ENCODE peak calls at places on chromosomes 11 and 22, in seven cellular contexts. One of them, this sample, is unnamed.

GRCh38 chr22:41302016-41302767 is 867 bp downstream of the ZC3H7B start:
- DNase-seq in endothelial cell of umbilical vein: no peak
- DNase-seq in HFFc6: no peak
- DNase-seq in RWPE1: no peak
- DNase-seq in natural killer cell: peak; percentile 20
- DNase-seq in tibial nerve: no peak
- DNase-seq in PC-9: no peak
- DNase-seq in this sample: peak; percentile 75

GRCh38 chr11:111632798-111633197 is 30.5 kb downstream of the SIK2 start:
- DNase-seq in endothelial cell of umbilical vein: no peak
- DNase-seq in tibial nerve: no peak
- DNase-seq in HFFc6: no peak
- DNase-seq in RWPE1: no peak
- DNase-seq in natural killer cell: no peak
- DNase-seq in PC-9: no peak
- DNase-seq in this sample: no peak

GRCh38 chr11:92787638-92788037 is 181.8 kb upstream of the MTNR1B start:
- DNase-seq in PC-9: no peak
- DNase-seq in RWPE1: no peak
- DNase-seq in natural killer cell: no peak
- DNase-seq in HFFc6: no peak
- DNase-seq in tibial nerve: no peak
- DNase-seq in endothelial cell of umbilical vein: no peak
- DNase-seq in this sample: no peak

GRCh38 chr22:28141614-28142013 is 222.6 kb upstream of the PITPNB start:
- DNase-seq in endothelial cell of umbilical vein: no peak
- DNase-seq in natural killer cell: no peak
- DNase-seq in tibial nerve: no peak
- DNase-seq in PC-9: no peak
- DNase-seq in HFFc6: peak; percentile 63
- DNase-seq in RWPE1: no peak
- DNase-seq in this sample: no peak

GRCh38 chr11:69916806-69917387 is 97.7 kb upstream of the FGF3 start:
- DNase-seq in natural killer cell: no peak
- DNase-seq in RWPE1: no peak
- DNase-seq in PC-9: no peak
- DNase-seq in endothelial cell of umbilical vein: no peak
- DNase-seq in tibial nerve: no peak
- DNase-seq in HFFc6: no peak
- DNase-seq in this sample: no peak

GRCh38 chr11:118544010-118544646 is 13.1 kb downstream of the TMEM25 start:
- DNase-seq in HFFc6: no peak
- DNase-seq in RWPE1: no peak
- DNase-seq in endothelial cell of umbilical vein: no peak
- DNase-seq in natural killer cell: no peak
- DNase-seq in tibial nerve: no peak
- DNase-seq in PC-9: no peak
- DNase-seq in this sample: no peak

GRCh38 chr11:27621440-27622161 is 78.7 kb downstream of the BDNF start:
- DNase-seq in natural killer cell: no peak
- DNase-seq in endothelial cell of umbilical vein: no peak
- DNase-seq in HFFc6: no peak
- DNase-seq in PC-9: no peak
- DNase-seq in tibial nerve: no peak
- DNase-seq in RWPE1: no peak
- DNase-seq in this sample: no peak

GRCh38 chr11:36131719-36132349 is 157.4 kb downstream of the COMMD9 start:
- DNase-seq in natural killer cell: no peak
- DNase-seq in tibial nerve: peak; percentile 72
- DNase-seq in RWPE1: no peak
- DNase-seq in PC-9: no peak
- DNase-seq in endothelial cell of umbilical vein: peak; percentile 71
- DNase-seq in HFFc6: peak; percentile 35
- DNase-seq in this sample: no peak

GRCh38 chr22:33274214-33274828 is 216.1 kb upstream of the SYN3 start:
- DNase-seq in RWPE1: peak; percentile 3
- DNase-seq in HFFc6: no peak
- DNase-seq in PC-9: peak; percentile 2
- DNase-seq in endothelial cell of umbilical vein: no peak
- DNase-seq in natural killer cell: no peak
- DNase-seq in tibial nerve: peak; percentile 21
- DNase-seq in this sample: no peak

GRCh38 chr11:2093575-2094353 is 45.4 kb downstream of the IGF2 start:
- DNase-seq in HFFc6: no peak
- DNase-seq in RWPE1: peak; percentile 27
- DNase-seq in endothelial cell of umbilical vein: no peak
- DNase-seq in PC-9: no peak
- DNase-seq in natural killer cell: no peak
- DNase-seq in tibial nerve: no peak
- DNase-seq in this sample: no peak

GRCh38 chr22:30557243-30557642 is 10.7 kb upstream of the SEC14L6 start:
- DNase-seq in HFFc6: no peak
- DNase-seq in endothelial cell of umbilical vein: no peak
- DNase-seq in PC-9: no peak
- DNase-seq in RWPE1: no peak
- DNase-seq in natural killer cell: no peak
- DNase-seq in tibial nerve: no peak
- DNase-seq in this sample: no peak

GRCh38 chr22:30559889-30560288 is 13.3 kb upstream of the SEC14L6 start:
- DNase-seq in HFFc6: no peak
- DNase-seq in natural killer cell: no peak
- DNase-seq in RWPE1: no peak
- DNase-seq in tibial nerve: no peak
- DNase-seq in PC-9: no peak
- DNase-seq in endothelial cell of umbilical vein: no peak
- DNase-seq in this sample: no peak

GRCh38 chr22:30555282-30556210 is 9.0 kb upstream of the SEC14L6 start:
- DNase-seq in RWPE1: no peak
- DNase-seq in tibial nerve: no peak
- DNase-seq in natural killer cell: no peak
- DNase-seq in HFFc6: no peak
- DNase-seq in endothelial cell of umbilical vein: no peak
- DNase-seq in PC-9: no peak
- DNase-seq in this sample: no peak

GRCh38 chr22:30553971-30554370 is 7.4 kb upstream of the SEC14L6 start:
- DNase-seq in tibial nerve: no peak
- DNase-seq in natural killer cell: no peak
- DNase-seq in endothelial cell of umbilical vein: no peak
- DNase-seq in PC-9: no peak
- DNase-seq in RWPE1: no peak
- DNase-seq in HFFc6: no peak
- DNase-seq in this sample: no peak

GRCh38 chr22:30556388-30556787 is 9.8 kb upstream of the SEC14L6 start:
- DNase-seq in PC-9: no peak
- DNase-seq in endothelial cell of umbilical vein: no peak
- DNase-seq in natural killer cell: no peak
- DNase-seq in tibial nerve: no peak
- DNase-seq in HFFc6: no peak
- DNase-seq in RWPE1: no peak
- DNase-seq in this sample: no peak
- TF ChIP-seq CTCF in PC-9: no peak
- TF ChIP-seq CTCF in endothelial cell of umbilical vein: no peak
- TF ChIP-seq CTCF in natural killer cell: no peak
- TF ChIP-seq CTCF in tibial nerve: no peak
- TF ChIP-seq CTCF in HFFc6: peak; percentile 16
- TF ChIP-seq CTCF in RWPE1: no peak
- TF ChIP-seq CTCF in this sample: no peak

DNA sequence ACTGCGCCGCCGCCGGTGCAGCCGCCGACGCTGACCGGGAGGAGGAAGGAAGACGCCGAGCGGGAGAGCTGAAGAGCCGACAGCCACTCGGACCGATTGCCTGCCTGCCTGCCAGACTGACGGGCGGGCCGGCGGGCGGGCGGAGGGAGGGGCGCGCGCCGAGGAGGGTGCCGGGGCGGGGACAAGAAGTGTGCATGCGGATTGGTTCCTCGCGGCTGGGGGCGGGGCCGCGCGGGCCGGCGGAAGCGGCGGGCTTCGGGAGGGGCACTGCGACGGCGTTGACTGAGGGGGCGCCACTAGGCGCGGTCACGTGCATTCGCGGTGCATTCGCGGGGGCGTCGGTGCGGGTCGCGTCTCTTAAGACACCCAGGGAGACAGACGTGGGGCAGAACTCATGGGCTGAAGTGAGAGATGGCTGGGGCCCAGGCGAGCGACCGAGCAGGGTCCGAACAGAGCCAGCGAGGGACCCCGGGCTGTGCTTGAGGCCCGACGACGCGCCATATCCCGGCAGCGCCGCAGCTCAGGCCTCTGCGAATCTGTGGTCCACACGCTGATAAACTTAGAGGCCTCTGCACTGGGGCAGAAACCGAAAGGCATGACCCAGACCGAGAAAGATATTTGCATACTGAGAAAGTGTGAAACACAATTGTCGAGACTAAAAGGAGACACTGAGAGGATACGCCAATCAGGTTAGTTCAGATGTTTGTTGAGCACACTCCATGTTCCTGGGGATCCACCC is at the start of gene MAPK1:
- DNase-seq in PC-9: peak; percentile 84
- DNase-seq in endothelial cell of umbilical vein: peak; percentile 92
- DNase-seq in HFFc6: peak; percentile 80
- DNase-seq in RWPE1: peak; percentile 83
- DNase-seq in natural killer cell: peak; percentile 95
- DNase-seq in tibial nerve: peak; percentile 88
- DNase-seq in this sample: peak; percentile 94
- TF ChIP-seq CTCF in PC-9: no peak
- TF ChIP-seq CTCF in endothelial cell of umbilical vein: peak; percentile 50
- TF ChIP-seq CTCF in HFFc6: peak; percentile 72
- TF ChIP-seq CTCF in RWPE1: peak; percentile 25
- TF ChIP-seq CTCF in natural killer cell: peak; percentile 32
- TF ChIP-seq CTCF in tibial nerve: peak; percentile 30
- TF ChIP-seq CTCF in this sample: peak; percentile 61

GRCh38 chr11:3959015-3959917 is 103.8 kb downstream of the STIM1 start:
- DNase-seq in PC-9: no peak
- DNase-seq in endothelial cell of umbilical vein: no peak
- DNase-seq in tibial nerve: no peak
- DNase-seq in natural killer cell: no peak
- DNase-seq in RWPE1: peak; percentile 48
- DNase-seq in HFFc6: peak; percentile 68
- DNase-seq in this sample: no peak
- TF ChIP-seq CTCF in PC-9: peak; percentile 15
- TF ChIP-seq CTCF in endothelial cell of umbilical vein: no peak
- TF ChIP-seq CTCF in tibial nerve: no peak
- TF ChIP-seq CTCF in natural killer cell: no peak
- TF ChIP-seq CTCF in RWPE1: no peak
- TF ChIP-seq CTCF in HFFc6: peak; percentile 61
- TF ChIP-seq CTCF in this sample: peak; percentile 53

GRCh38 chr11:114846040-114846791 is 167.9 kb downstream of the NXPE2 start:
- DNase-seq in natural killer cell: no peak
- DNase-seq in PC-9: no peak
- DNase-seq in HFFc6: no peak
- DNase-seq in RWPE1: no peak
- DNase-seq in tibial nerve: no peak
- DNase-seq in endothelial cell of umbilical vein: no peak
- DNase-seq in this sample: no peak
- TF ChIP-seq CTCF in natural killer cell: no peak
- TF ChIP-seq CTCF in PC-9: no peak
- TF ChIP-seq CTCF in HFFc6: no peak
- TF ChIP-seq CTCF in RWPE1: no peak
- TF ChIP-seq CTCF in tibial nerve: no peak
- TF ChIP-seq CTCF in endothelial cell of umbilical vein: no peak
- TF ChIP-seq CTCF in this sample: no peak

GRCh38 chr22:48263791-48264351 is 1501.4 kb downstream of the TBC1D22A start:
- DNase-seq in RWPE1: no peak
- DNase-seq in natural killer cell: no peak
- DNase-seq in tibial nerve: no peak
- DNase-seq in endothelial cell of umbilical vein: no peak
- DNase-seq in HFFc6: no peak
- DNase-seq in PC-9: no peak
- DNase-seq in this sample: no peak

GRCh38 chr22:48262596-48263430 is 1500.4 kb downstream of the TBC1D22A start:
- DNase-seq in tibial nerve: no peak
- DNase-seq in PC-9: no peak
- DNase-seq in endothelial cell of umbilical vein: no peak
- DNase-seq in HFFc6: no peak
- DNase-seq in RWPE1: no peak
- DNase-seq in natural killer cell: no peak
- DNase-seq in this sample: no peak

GRCh38 chr22:48261706-48262105 is 1499.3 kb downstream of the TBC1D22A start:
- DNase-seq in endothelial cell of umbilical vein: no peak
- DNase-seq in tibial nerve: no peak
- DNase-seq in HFFc6: no peak
- DNase-seq in natural killer cell: no peak
- DNase-seq in PC-9: no peak
- DNase-seq in RWPE1: no peak
- DNase-seq in this sample: no peak

GRCh38 chr22:48264586-48264985 is 1502.1 kb downstream of the TBC1D22A start:
- DNase-seq in tibial nerve: no peak
- DNase-seq in endothelial cell of umbilical vein: no peak
- DNase-seq in PC-9: no peak
- DNase-seq in natural killer cell: no peak
- DNase-seq in HFFc6: no peak
- DNase-seq in RWPE1: no peak
- DNase-seq in this sample: no peak

GRCh38 chr22:48263431-48263765 is 1500.9 kb downstream of the TBC1D22A start:
- DNase-seq in natural killer cell: no peak
- DNase-seq in PC-9: no peak
- DNase-seq in endothelial cell of umbilical vein: no peak
- DNase-seq in HFFc6: no peak
- DNase-seq in RWPE1: no peak
- DNase-seq in tibial nerve: no peak
- DNase-seq in this sample: no peak
- TF ChIP-seq CTCF in natural killer cell: no peak
- TF ChIP-seq CTCF in PC-9: no peak
- TF ChIP-seq CTCF in endothelial cell of umbilical vein: no peak
- TF ChIP-seq CTCF in HFFc6: no peak
- TF ChIP-seq CTCF in RWPE1: no peak
- TF ChIP-seq CTCF in tibial nerve: no peak
- TF ChIP-seq CTCF in this sample: no peak

DNA sequence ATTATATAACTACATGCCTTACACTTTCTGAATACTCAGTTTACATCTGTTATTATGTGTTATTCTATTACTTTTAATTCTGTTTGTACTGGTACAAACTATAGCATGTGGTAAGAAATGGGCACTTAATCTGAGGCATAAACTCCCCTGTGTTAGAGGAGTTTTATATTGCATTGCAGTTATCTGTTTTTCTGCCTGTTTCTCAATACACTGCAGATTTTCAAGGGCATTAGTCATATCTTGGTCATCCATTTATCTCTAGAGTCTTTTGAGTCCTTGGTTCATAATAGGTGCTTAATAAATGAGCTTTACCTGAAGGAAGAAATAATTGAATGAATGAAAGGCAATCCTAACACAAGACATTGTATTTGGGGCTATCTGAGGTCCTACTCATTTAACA is 182.9 kb upstream of the CTSC start:
- DNase-seq in natural killer cell: no peak
- DNase-seq in endothelial cell of umbilical vein: no peak
- DNase-seq in tibial nerve: no peak
- DNase-seq in RWPE1: peak; percentile 11
- DNase-seq in PC-9: no peak
- DNase-seq in HFFc6: peak; percentile 33
- DNase-seq in this sample: no peak
- TF ChIP-seq CTCF in natural killer cell: no peak
- TF ChIP-seq CTCF in endothelial cell of umbilical vein: no peak
- TF ChIP-seq CTCF in tibial nerve: no peak
- TF ChIP-seq CTCF in RWPE1: no peak
- TF ChIP-seq CTCF in PC-9: no peak
- TF ChIP-seq CTCF in HFFc6: no peak
- TF ChIP-seq CTCF in this sample: no peak

This sample was measured in type B pancreatic cell.